ENCODE peak calls at places on chromosome 10, in six cellular contexts. H is upper lobe of right lung, M is small intestine, Z is ovary, N is Panc1, A is cardiac muscle cell. Q is an unnamed sample. For H3K36me3, the result is how much of the 10 kb centered on the place peaks cover.

GRCh38 chr10:79206300-79207095 is 137.7 kb downstream of the ZMIZ1 start:
- DNase-seq in H (no peak), M (no peak), Z (peak), N (no peak), A (no peak), Q (no peak)

GRCh38 chr10:78846770-78847169 is 222.0 kb upstream of the ZMIZ1 start:
- DNase-seq in H (no peak), M (no peak), Z (no peak), N (no peak), A (no peak), Q (no peak)

GRCh38 chr10:3225589-3225988 is 53.0 kb upstream of the PITRM1 start:
- DNase-seq in H (no peak), M (no peak), Z (no peak), N (no peak), A (peak), Q (no peak)

GRCh38 chr10:63887026-63887589 is 365.9 kb downstream of the REEP3 start:
- DNase-seq in H (no peak), M (no peak), Z (no peak), N (no peak), A (peak), Q (no peak)

GRCh38 chr10:84715911-84716310 is 387.5 kb downstream of the CCSER2 start:
- DNase-seq in H (no peak), M (peak), Z (no peak), N (peak), A (peak), Q (no peak)

GRCh38 chr10:100008142-100008522 is 1.6 kb downstream of the DNMBP start:
- DNase-seq in H (no peak), M (no peak), Z (no peak), N (no peak), A (peak), Q (no peak)

GRCh38 chr10:13654846-13655245 is 68.1 kb downstream of the PRPF18 start:
- DNase-seq in H (no peak), M (no peak), Z (no peak), N (no peak), A (no peak), Q (no peak)

GRCh38 chr10:71459513-71459912 is 62.8 kb downstream of the CDH23 start:
- DNase-seq in H (no peak), M (no peak), Z (no peak), N (no peak), A (no peak), Q (no peak)

GRCh38 chr10:119416855-119417254 is 125.7 kb downstream of the RGS10 start:
- DNase-seq in H (peak), M (peak), Z (peak), N (peak), A (peak), Q (peak)

GRCh38 chr10:36033808-36034207 is 391.7 kb upstream of the FZD8 start:
- DNase-seq in H (no peak), M (no peak), Z (no peak), N (no peak), A (no peak), Q (no peak)

GRCh38 chr10:75432176-75432575 is 752 bp downstream of the LRMDA start:
- DNase-seq in H (peak), M (no peak), Z (no peak), N (no peak), A (no peak), Q (no peak)
- H3K36me3 ChIP-seq in H (under half), M (under half), Z (under half), N (under half), A (under half), Q (under half)

DNA sequence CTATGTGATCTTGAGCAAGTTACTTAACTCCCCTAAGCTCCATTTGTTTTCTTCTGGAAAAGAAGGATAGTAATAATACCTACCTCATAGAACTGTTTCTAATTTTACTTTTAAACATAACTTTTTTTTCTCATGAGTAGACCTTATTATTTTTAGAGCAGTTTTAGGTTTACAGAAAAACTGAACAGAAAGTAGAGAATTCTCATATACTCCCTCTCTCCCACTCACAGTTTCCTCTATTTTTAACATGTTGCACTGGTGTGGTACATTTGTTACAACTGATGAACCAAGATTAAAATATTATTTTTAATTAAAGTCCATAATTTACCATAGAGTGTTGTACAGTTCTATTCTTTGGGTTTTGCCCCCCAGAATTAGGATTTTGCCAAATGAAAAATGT is 221.3 kb upstream of the CSTF2T start:
- DNase-seq in H (no peak), M (no peak), Z (no peak), N (no peak), A (no peak), Q (no peak)
- H3K36me3 ChIP-seq in H (under half), M (under half), Z (under half), N (under half), A (under half), Q (under half)

DNA sequence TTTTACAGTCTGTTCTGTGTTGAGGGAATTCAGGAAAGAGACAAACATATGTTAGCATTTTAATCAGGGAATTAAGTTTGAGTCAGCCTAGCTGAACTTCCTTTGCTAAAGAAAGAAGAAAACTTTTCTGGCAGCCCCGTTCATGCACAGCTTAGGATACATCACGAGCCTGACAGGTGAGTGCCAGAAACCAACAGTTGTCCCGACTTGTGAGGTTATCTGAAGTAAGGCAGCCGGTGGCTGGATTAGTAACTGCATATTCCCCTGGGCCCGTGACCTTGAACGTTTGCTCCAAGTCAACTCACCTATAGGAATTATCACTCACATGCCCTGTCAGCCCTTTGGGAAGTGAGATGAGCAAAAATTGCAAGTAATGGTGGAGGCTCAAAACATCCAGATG is 24.1 kb downstream of the RBM17 start:
- DNase-seq in H (no peak), M (no peak), Z (no peak), N (no peak), A (no peak), Q (no peak)
- H3K36me3 ChIP-seq in H (half or more), M (under half), Z (under half), N (under half), A (half or more), Q (half or more)

DNA sequence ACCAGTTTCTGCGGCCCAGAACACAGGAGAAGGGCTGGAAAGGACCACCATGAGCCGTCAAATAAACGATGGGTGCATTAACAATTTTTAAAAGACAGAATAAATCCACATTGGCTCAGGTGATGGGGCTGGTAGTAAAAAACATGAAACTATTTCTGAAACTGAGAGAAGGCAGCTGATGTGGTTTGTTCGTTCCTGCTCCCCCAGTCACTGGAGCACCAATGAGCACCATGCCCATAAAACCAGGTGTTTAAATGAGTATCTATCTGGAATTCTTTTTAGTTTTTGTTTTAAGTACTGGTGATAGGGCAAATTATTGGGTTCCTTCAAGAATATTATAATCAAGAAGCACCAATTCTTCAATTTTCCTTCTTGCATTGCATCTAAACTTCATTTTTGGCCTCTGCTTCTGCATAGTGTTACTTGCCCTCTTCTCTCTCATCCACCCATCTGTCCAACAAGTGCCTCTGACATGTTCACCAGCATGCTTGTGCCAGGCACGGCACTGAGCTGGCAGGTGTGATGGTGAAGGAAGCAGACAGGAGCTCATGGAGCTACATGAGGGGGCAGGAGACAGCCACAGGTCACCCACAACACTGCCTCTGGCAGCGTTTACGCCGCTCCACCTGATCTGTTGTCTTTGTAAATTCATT is 65.5 kb downstream of the LARP4B start:
- DNase-seq in H (no peak), M (no peak), Z (no peak), N (no peak), A (no peak), Q (no peak)
- H3K36me3 ChIP-seq in H (under half), M (under half), Z (under half), N (under half), A (under half), Q (half or more)

GRCh38 chr10:77034795-77035194 is 602.8 kb downstream of the KCNMA1 start:
- DNase-seq in H (no peak), M (no peak), Z (no peak), N (no peak), A (no peak), Q (no peak)

GRCh38 chr10:77038412-77038806 is 599.2 kb downstream of the KCNMA1 start:
- DNase-seq in H (no peak), M (no peak), Z (no peak), N (no peak), A (peak), Q (no peak)

GRCh38 chr10:77037735-77038411 is 599.7 kb downstream of the KCNMA1 start:
- DNase-seq in H (no peak), M (no peak), Z (no peak), N (no peak), A (no peak), Q (no peak)

GRCh38 chr10:77041636-77042258 is 595.9 kb downstream of the KCNMA1 start:
- DNase-seq in H (no peak), M (peak), Z (no peak), N (no peak), A (peak), Q (peak)

DNA sequence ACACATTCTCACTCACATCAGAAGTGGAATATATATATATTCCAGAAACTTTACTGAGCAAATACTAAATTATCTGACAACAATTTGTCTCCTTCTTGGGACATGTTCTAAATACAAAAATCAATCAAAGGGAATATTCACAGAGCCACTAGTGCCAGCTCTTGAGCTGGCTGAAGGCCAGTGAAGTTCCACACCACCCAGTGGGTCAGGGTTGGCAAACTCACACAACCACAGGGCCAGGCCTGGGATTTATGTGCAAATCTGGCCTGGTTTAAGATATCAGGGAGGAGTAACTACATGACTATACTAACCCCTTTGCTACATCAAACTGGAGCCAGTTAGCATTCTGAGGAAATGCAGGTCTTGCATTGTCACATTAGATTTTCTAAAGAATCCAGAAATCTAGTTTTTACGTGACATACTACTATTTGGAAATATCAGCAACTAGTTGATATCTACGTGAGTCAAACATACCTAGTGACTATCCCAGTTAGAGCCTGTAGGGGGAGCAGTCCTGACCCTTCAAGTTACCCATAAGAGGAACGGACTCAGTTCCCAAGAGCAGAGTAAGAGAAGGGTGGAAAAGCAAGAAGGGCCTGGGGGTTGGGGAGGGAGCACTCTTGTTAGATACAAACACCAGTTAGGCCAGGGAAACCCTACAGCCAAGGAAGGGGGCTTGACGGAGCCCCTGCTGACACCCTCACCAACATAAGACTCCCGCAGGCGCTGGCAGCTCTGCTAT is 600.4 kb downstream of the KCNMA1 start:
- DNase-seq in H (no peak), M (peak), Z (no peak), N (peak), A (peak), Q (no peak)
- H3K36me3 ChIP-seq in H (under half), M (under half), Z (under half), N (under half), A (under half), Q (under half)

GRCh38 chr10:92629945-92630344 is 37.0 kb downstream of the KIF11 start:
- DNase-seq in H (no peak), M (no peak), Z (no peak), N (no peak), A (no peak), Q (no peak)
- H3K36me3 ChIP-seq in H (under half), M (under half), Z (under half), N (under half), A (under half), Q (under half)

DNA sequence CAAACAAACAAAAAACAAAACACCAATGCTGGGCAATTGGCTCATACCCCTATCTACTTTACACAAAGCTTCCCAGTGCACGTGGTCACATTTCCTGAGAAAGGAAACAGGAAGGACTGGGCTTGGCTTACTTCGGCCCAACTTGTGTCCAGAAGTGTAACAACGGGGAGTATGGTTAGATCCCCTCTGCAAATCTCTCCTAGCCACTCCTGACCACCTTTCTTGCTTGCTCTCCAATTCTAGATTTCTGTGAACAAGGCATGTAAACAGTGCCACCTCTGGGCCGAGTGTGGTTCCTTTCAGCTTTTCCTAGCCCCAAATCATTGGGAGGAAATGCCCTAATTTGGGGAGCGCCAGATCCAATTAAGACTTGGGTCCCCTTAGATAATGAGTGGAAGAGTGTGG is 21.0 kb upstream of the FRAT2 start:
- DNase-seq in H (no peak), M (peak), Z (no peak), N (no peak), A (peak), Q (no peak)
- H3K36me3 ChIP-seq in H (under half), M (under half), Z (under half), N (under half), A (under half), Q (under half)